ENCODE peak calls at places on chromosomes 7 and 10, in four cellular contexts. One of them, this sample, is unnamed.

GRCh38 chr7:6026917-6027316 is 4.3 kb upstream of the ANKRD61 start:
- DNase-seq in K562: no peak
- DNase-seq in right atrium auricular region: no peak
- DNase-seq in lung: no peak
- DNase-seq in this sample: no peak

GRCh38 chr7:149856-150636 is 42.3 kb upstream of the FAM20C start:
- DNase-seq in right atrium auricular region: no peak
- DNase-seq in lung: peak
- DNase-seq in K562: no peak
- DNase-seq in this sample: no peak

GRCh38 chr7:2947381-2947780 is 96.3 kb downstream of the CARD11 start:
- DNase-seq in K562: no peak
- DNase-seq in right atrium auricular region: no peak
- DNase-seq in lung: no peak
- DNase-seq in this sample: no peak

GRCh38 chr10:62733654-62734293 is 70.7 kb upstream of the ADO start:
- DNase-seq in lung: no peak
- DNase-seq in K562: no peak
- DNase-seq in right atrium auricular region: no peak
- DNase-seq in this sample: no peak

GRCh38 chr7:82542665-82543064 is 99.1 kb upstream of the CACNA2D1 start:
- DNase-seq in right atrium auricular region: no peak
- DNase-seq in K562: no peak
- DNase-seq in lung: no peak
- DNase-seq in this sample: no peak

GRCh38 chr7:442457-442856 is 77.2 kb downstream of the PDGFA start:
- DNase-seq in right atrium auricular region: no peak
- DNase-seq in K562: no peak
- DNase-seq in lung: no peak
- DNase-seq in this sample: no peak

GRCh38 chr10:28179490-28180099 is 123.3 kb downstream of the MPP7 start:
- DNase-seq in K562: peak
- DNase-seq in lung: no peak
- DNase-seq in right atrium auricular region: no peak
- DNase-seq in this sample: peak

GRCh38 chr7:4468320-4469102 is 213.6 kb upstream of the FOXK1 start:
- DNase-seq in right atrium auricular region: no peak
- DNase-seq in K562: no peak
- DNase-seq in lung: no peak
- DNase-seq in this sample: no peak

GRCh38 chr10:73207883-73208282 is 39.2 kb downstream of the DNAJC9 start:
- DNase-seq in K562: no peak
- DNase-seq in lung: no peak
- DNase-seq in right atrium auricular region: peak
- DNase-seq in this sample: no peak

GRCh38 chr10:21534611-21535493 is 820 bp downstream of the MLLT10 start:
- DNase-seq in K562: peak
- DNase-seq in right atrium auricular region: no peak
- DNase-seq in lung: peak
- DNase-seq in this sample: peak

GRCh38 chr7:105797652-105798051 is 78.7 kb downstream of the ATXN7L1 start:
- DNase-seq in lung: no peak
- DNase-seq in K562: no peak
- DNase-seq in right atrium auricular region: no peak
- DNase-seq in this sample: no peak

GRCh38 chr7:105791926-105792325 is 84.5 kb downstream of the ATXN7L1 start:
- DNase-seq in lung: no peak
- DNase-seq in K562: no peak
- DNase-seq in right atrium auricular region: no peak
- DNase-seq in this sample: no peak

GRCh38 chr7:105796365-105796764 is 80.0 kb downstream of the ATXN7L1 start:
- DNase-seq in K562: no peak
- DNase-seq in lung: no peak
- DNase-seq in right atrium auricular region: no peak
- DNase-seq in this sample: no peak

GRCh38 chr7:105792488-105793370 is 83.7 kb downstream of the ATXN7L1 start:
- DNase-seq in right atrium auricular region: no peak
- DNase-seq in K562: no peak
- DNase-seq in lung: no peak
- DNase-seq in this sample: no peak

DNA sequence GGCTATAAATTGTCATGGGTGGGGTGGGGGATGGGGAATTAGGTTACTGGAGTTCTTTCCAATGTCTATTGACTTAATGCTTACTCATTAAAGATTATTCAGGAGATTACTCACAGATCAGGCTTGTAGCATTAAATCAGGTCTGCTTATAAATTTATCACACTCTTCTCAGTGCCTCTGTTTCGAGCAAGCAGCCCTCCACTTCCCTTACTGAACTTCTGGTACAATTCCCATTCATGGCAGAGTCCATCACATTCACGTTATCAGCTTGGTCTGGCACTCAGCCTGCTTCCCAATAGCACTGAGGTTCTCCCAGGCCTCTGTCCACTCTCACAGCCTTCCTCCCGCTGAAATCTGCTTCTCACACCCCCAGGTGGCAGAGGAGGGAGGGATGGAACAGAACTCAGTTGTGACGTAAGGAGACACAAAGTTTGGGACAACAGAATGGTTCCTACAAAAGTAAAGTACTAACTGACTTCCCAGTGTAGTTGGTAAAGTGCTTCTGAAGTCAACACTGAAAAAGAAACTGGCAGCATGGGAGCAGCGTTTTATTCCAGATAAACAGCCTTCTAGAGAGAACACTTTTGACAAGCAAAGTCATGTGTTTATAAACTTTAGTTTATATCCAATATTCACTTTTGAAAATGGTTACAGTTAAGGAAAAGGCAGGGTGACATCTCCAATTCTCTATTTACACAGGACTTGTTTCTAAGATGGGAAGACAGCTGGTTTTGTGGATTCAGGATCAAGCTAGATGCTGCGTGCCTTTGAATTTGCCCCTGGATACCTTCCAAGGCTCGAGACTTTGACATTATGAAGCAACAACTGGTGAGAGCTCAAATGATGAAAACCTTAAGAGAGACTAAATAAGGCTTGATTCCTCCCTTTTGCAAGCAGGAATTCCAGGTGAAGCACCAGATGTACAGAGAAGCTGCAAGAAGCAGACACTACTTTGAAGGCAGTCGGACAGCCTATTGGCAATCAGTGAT is 81.4 kb downstream of the ATXN7L1 start:
- DNase-seq in lung: no peak
- DNase-seq in right atrium auricular region: no peak
- DNase-seq in K562: no peak
- DNase-seq in this sample: no peak
- H3K27ac ChIP-seq in lung: no peak
- H3K27ac ChIP-seq in right atrium auricular region: peak
- H3K27ac ChIP-seq in K562: no peak
- H3K27ac ChIP-seq in this sample: no peak

GRCh38 chr7:1647961-1648631 is 22.0 kb upstream of the ELFN1 start:
- DNase-seq in K562: peak
- DNase-seq in right atrium auricular region: peak
- DNase-seq in lung: no peak
- DNase-seq in this sample: no peak

GRCh38 chr7:1649751-1650326 is 20.2 kb upstream of the ELFN1 start:
- DNase-seq in lung: no peak
- DNase-seq in K562: no peak
- DNase-seq in right atrium auricular region: no peak
- DNase-seq in this sample: no peak

GRCh38 chr7:1651897-1652296 is 18.2 kb upstream of the ELFN1 start:
- DNase-seq in lung: no peak
- DNase-seq in K562: no peak
- DNase-seq in right atrium auricular region: no peak
- DNase-seq in this sample: no peak

GRCh38 chr7:1651031-1651446 is 19.0 kb upstream of the ELFN1 start:
- DNase-seq in K562: no peak
- DNase-seq in right atrium auricular region: no peak
- DNase-seq in lung: no peak
- DNase-seq in this sample: no peak

DNA sequence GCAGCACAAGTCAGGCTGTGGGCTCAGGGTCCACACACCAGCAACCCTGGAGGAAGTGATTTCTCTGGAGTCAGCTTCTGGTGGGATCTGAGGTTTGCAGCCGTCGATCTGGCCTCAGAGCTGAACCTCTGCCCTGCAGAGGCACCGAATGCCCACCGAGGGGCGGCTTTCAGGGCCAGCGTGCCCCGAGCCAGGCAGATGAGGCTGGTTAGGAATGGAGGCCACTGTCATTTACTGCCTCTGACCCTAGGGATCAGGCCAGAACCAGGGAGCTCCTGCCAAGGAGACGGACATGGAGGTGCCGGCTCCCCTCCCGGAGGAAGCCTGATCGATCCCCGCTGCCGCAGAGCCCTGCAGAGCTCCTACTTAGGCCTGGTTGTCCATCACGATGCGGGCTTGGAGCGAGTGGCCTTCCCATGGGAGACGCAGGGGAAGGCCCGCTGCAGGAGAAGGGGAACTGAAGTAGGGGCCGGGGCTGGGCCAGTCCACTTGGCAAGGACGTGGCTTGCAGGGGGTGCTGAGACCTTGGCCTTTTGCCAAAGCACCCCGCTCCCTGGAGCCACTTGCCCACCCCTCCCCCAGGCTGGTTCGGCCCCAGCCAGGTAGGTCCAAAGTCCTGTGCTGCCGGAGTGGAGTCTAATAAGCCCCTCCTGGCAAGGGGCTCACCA is 19.6 kb upstream of the ELFN1 start:
- DNase-seq in K562: no peak
- DNase-seq in right atrium auricular region: no peak
- DNase-seq in lung: no peak
- DNase-seq in this sample: no peak
- TF ChIP-seq CTCF in K562: no peak
- TF ChIP-seq CTCF in right atrium auricular region: no peak
- TF ChIP-seq CTCF in lung: no peak
- TF ChIP-seq CTCF in this sample: no peak

DNA sequence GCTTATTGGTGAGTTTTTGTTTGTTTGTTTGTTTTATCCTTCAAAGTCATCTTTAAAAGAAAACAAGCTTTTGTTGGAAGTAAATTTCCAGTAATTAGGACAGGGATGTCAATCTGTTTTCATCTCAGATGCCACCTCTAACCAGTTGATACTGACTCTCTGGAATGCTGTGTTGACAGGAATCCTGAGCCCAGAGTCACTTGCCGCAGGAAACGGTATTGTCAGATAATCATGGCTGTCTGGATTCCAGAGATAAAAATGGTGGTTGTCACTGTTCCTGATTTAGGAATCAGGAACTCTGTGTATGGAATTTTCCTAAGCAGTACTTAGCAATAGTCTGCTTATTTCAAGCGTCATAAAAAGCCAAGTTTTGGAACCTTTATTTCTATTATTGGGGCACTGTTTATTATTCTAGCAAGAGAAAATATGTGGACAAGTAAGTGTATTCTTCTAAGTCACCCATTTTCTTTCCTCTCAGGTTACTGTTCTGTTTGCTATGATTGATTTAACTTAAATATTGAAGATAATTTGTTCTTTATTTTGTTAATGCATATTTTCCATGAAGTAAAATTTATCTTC is 39.2 kb downstream of the CDC123 start:
- DNase-seq in right atrium auricular region: no peak
- DNase-seq in K562: no peak
- DNase-seq in lung: no peak
- DNase-seq in this sample: no peak
- H3K27ac ChIP-seq in right atrium auricular region: peak
- H3K27ac ChIP-seq in K562: no peak
- H3K27ac ChIP-seq in lung: peak
- H3K27ac ChIP-seq in this sample: no peak

GRCh38 chr10:10777279-10777678 is 240.4 kb upstream of the CELF2 start:
- DNase-seq in right atrium auricular region: no peak
- DNase-seq in K562: no peak
- DNase-seq in lung: no peak
- DNase-seq in this sample: no peak

GRCh38 chr10:10776363-10776762 is 241.3 kb upstream of the CELF2 start:
- DNase-seq in lung: no peak
- DNase-seq in right atrium auricular region: no peak
- DNase-seq in K562: no peak
- DNase-seq in this sample: no peak

GRCh38 chr10:10773109-10773508 is 244.6 kb upstream of the CELF2 start:
- DNase-seq in lung: no peak
- DNase-seq in K562: no peak
- DNase-seq in right atrium auricular region: no peak
- DNase-seq in this sample: no peak

GRCh38 chr10:10774416-10774815 is 243.3 kb upstream of the CELF2 start:
- DNase-seq in right atrium auricular region: no peak
- DNase-seq in K562: no peak
- DNase-seq in lung: no peak
- DNase-seq in this sample: no peak

GRCh38 chr10:10772411-10772810 is 245.3 kb upstream of the CELF2 start:
- DNase-seq in K562: no peak
- DNase-seq in lung: no peak
- DNase-seq in right atrium auricular region: no peak
- DNase-seq in this sample: no peak
- TF ChIP-seq CTCF in K562: no peak
- TF ChIP-seq CTCF in lung: no peak
- TF ChIP-seq CTCF in right atrium auricular region: no peak
- TF ChIP-seq CTCF in this sample: no peak

GRCh38 chr10:248307-248706 is 113.1 kb downstream of the ZMYND11 start:
- DNase-seq in lung: no peak
- DNase-seq in K562: no peak
- DNase-seq in right atrium auricular region: no peak
- DNase-seq in this sample: no peak

GRCh38 chr10:244227-244626 is 109.0 kb downstream of the ZMYND11 start:
- DNase-seq in right atrium auricular region: no peak
- DNase-seq in K562: no peak
- DNase-seq in lung: no peak
- DNase-seq in this sample: no peak

GRCh38 chr10:241451-241850 is 106.2 kb downstream of the ZMYND11 start:
- DNase-seq in K562: no peak
- DNase-seq in right atrium auricular region: no peak
- DNase-seq in lung: no peak
- DNase-seq in this sample: no peak

GRCh38 chr10:247480-247879 is 112.2 kb downstream of the ZMYND11 start:
- DNase-seq in K562: no peak
- DNase-seq in right atrium auricular region: no peak
- DNase-seq in lung: no peak
- DNase-seq in this sample: no peak

DNA sequence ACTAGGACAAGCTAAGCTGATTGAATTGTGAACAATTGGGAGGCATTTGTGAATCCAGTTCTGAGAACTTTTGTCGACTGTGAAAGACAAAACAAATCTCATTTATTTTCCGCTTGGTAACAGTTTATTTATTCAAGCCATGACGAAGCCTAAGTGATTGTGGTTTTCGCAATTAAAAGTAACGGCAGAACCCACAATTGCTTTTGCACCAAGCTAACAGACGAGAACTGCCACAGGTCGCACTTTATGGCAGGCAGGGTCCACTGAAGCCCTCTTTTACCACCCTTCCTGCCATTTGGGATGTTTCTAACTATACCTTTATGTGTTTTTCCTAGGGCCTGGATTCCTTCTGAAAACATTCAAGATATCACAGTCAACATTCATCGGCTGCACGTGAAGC is 111.2 kb downstream of the ZMYND11 start:
- DNase-seq in K562: no peak
- DNase-seq in right atrium auricular region: no peak
- DNase-seq in lung: no peak
- DNase-seq in this sample: no peak
- H3K27ac ChIP-seq in K562: no peak
- H3K27ac ChIP-seq in right atrium auricular region: no peak
- H3K27ac ChIP-seq in lung: no peak
- H3K27ac ChIP-seq in this sample: no peak